ENCODE peak calls at places on chromosome X, in seven cellular contexts. J, H, M, F, T, X and B are unnamed samples.

GRCh38 chrX:112668476-112669404 is 11.0 kb downstream of the LHFPL1 start:
- DNase-seq in H (no peak), F (peak; percentile 33), X (no peak), J (no peak), M (no peak), T (no peak), B (no peak)

GRCh38 chrX:119121341-119121740 is 6.3 kb downstream of the KIAA1210 start:
- DNase-seq in J (no peak), X (no peak), F (no peak), H (no peak), T (no peak), M (no peak), B (no peak)

GRCh38 chrX:34658316-34658715 is 1.2 kb upstream of the TMEM47 start:
- DNase-seq in J (no peak), F (no peak), H (no peak), X (no peak), M (no peak), T (no peak), B (no peak)

GRCh38 chrX:65769564-65770292 is 102.3 kb downstream of the MSN start:
- DNase-seq in H (no peak), X (no peak), T (no peak), F (no peak), J (no peak), M (no peak), B (no peak)

GRCh38 chrX:64867217-64867616 is 109.0 kb downstream of the ZC4H2 start:
- DNase-seq in H (no peak), M (no peak), T (no peak), X (no peak), F (no peak), J (no peak), B (no peak)

GRCh38 chrX:23434356-23434884 is 99.8 kb downstream of the PTCHD1 start:
- DNase-seq in M (no peak), T (no peak), F (no peak), J (no peak), H (peak; percentile 42), X (peak; percentile 77), B (peak; percentile 92)

GRCh38 chrX:116114999-116115398 is 55.5 kb upstream of the AGTR2 start:
- DNase-seq in F (no peak), M (no peak), X (no peak), T (no peak), H (no peak), J (no peak), B (no peak)

GRCh38 chrX:123803331-123803983 is 56.4 kb upstream of the XIAP start:
- DNase-seq in J (no peak), X (no peak), F (no peak), M (peak; percentile 35), T (no peak), H (no peak), B (peak; percentile 34)

GRCh38 chrX:46294234-46294633 is 251.0 kb downstream of the ZNF674 start:
- DNase-seq in X (no peak), F (no peak), H (no peak), J (no peak), T (no peak), M (no peak), B (no peak)

GRCh38 chrX:8851487-8851886 is 50.3 kb upstream of the FAM9A start:
- DNase-seq in T (no peak), M (no peak), F (no peak), J (no peak), X (no peak), H (no peak), B (no peak)

GRCh38 chrX:56764153-56764974 is 35.3 kb downstream of the NBDY start:
- DNase-seq in M (no peak), X (no peak), H (peak; percentile 83), F (peak; percentile 60), J (no peak), T (peak; percentile 95), B (peak; percentile 90)

GRCh38 chrX:8364369-8365141 is 100.1 kb upstream of the VCX3B start:
- DNase-seq in M (peak; percentile 66), T (peak; percentile 30), F (peak; percentile 60), X (peak; percentile 13), J (no peak), H (no peak), B (no peak)

GRCh38 chrX:65667503-65668355 is at the start of gene MSN:
- DNase-seq in H (peak; percentile 75), J (peak; percentile 44), X (peak; percentile 84), M (no peak), F (peak; percentile 57), T (peak; percentile 77), B (peak; percentile 95)

GRCh38 chrX:17860179-17860780 is 818 bp downstream of the RAI2 start:
- DNase-seq in H (peak; percentile 59), J (no peak), M (peak; percentile 28), X (peak; percentile 18), F (no peak), T (peak; percentile 55), B (no peak)

GRCh38 chrX:104659037-104659744 is 93.2 kb downstream of the IL1RAPL2 start:
- DNase-seq in F (no peak), H (no peak), J (no peak), T (no peak), M (no peak), X (peak; percentile 14), B (no peak)

GRCh38 chrX:15293471-15293870 is 22.0 kb downstream of the ASB11 start:
- DNase-seq in F (no peak), X (no peak), H (no peak), M (no peak), J (no peak), T (no peak), B (no peak)

GRCh38 chrX:45771560-45772340 is 571.1 kb upstream of the DIPK2B start:
- DNase-seq in J (no peak), F (no peak), M (no peak), H (no peak), T (no peak), X (peak; percentile 25), B (peak; percentile 81)

GRCh38 chrX:131081772-131082755 is 23.9 kb downstream of the ARHGAP36 start:
- DNase-seq in F (peak; percentile 42), J (no peak), H (no peak), X (no peak), M (no peak), T (peak; percentile 43), B (no peak)

GRCh38 chrX:153953342-153953830 is 8.9 kb upstream of the RENBP start:
- DNase-seq in H (peak; percentile 84), J (peak; percentile 60), F (peak; percentile 74), T (peak; percentile 83), M (no peak), X (peak; percentile 54), B (peak; percentile 95)

GRCh38 chrX:70231666-70232065 is 2.8 kb upstream of the AWAT1 start:
- DNase-seq in H (no peak), J (no peak), X (no peak), T (no peak), M (no peak), F (no peak), B (no peak)